ENCODE peak calls at places on chromosomes 3 and 15, in nine cellular contexts. P is prostate gland, G is GM23338, Y is breast epithelium, K is Panc1, R is stomach, S is transverse colon, M is spleen, X is sigmoid colon. Q is an unnamed sample.

GRCh38 chr3:12870942-12871341 is 29.6 kb upstream of the RPL32 start:
- DNase-seq in P (no peak), M (peak; percentile 88), Y (no peak), K (no peak), X (peak; percentile 76), G (no peak), R (peak; percentile 44), S (peak; percentile 46), Q (no peak)

GRCh38 chr15:48643236-48643635 is 2.3 kb downstream of the FBN1 start:
- DNase-seq in R (no peak), Y (no peak), K (no peak), M (no peak), S (no peak), P (no peak), X (no peak), G (no peak), Q (no peak)

GRCh38 chr3:16896820-16897219 is 12.1 kb downstream of the PLCL2 start:
- DNase-seq in R (no peak), K (no peak), P (no peak), Y (no peak), G (no peak), M (no peak), S (no peak), X (no peak), Q (no peak)

GRCh38 chr3:143288944-143289343 is 169.4 kb downstream of the CHST2 start:
- DNase-seq in Y (no peak), K (no peak), G (no peak), X (no peak), M (no peak), P (no peak), S (no peak), R (no peak), Q (no peak)

GRCh38 chr3:127779747-127780146 is 42.6 kb downstream of the MGLL start:
- DNase-seq in Y (no peak), M (peak; percentile 15), R (no peak), P (no peak), X (no peak), G (no peak), S (no peak), K (no peak), Q (no peak)

GRCh38 chr15:91908401-91908800 is 54.9 kb downstream of the SLCO3A1 start:
- DNase-seq in G (no peak), Y (no peak), R (no peak), S (no peak), K (no peak), X (no peak), M (no peak), P (no peak), Q (no peak)

GRCh38 chr3:149009732-149010131 is 18.4 kb downstream of the GYG1 start:
- DNase-seq in S (peak; percentile 30), X (no peak), K (no peak), G (no peak), Y (no peak), P (no peak), M (no peak), R (no peak), Q (no peak)

GRCh38 chr3:38717603-38718240 is 68.2 kb upstream of the SCN5A start:
- DNase-seq in G (no peak), X (no peak), P (peak; percentile 12), R (no peak), Y (no peak), M (no peak), S (no peak), K (no peak), Q (no peak)

GRCh38 chr15:65969865-65970832 is 100.9 kb downstream of the RAB11A start:
- DNase-seq in R (no peak), G (no peak), K (no peak), Y (no peak), M (peak; percentile 6), P (no peak), S (no peak), X (no peak), Q (no peak)

GRCh38 chr3:181713673-181714270 is 2.0 kb downstream of the SOX2 start:
- DNase-seq in K (no peak), Y (no peak), M (no peak), S (no peak), X (no peak), P (no peak), R (no peak), G (no peak), Q (no peak)
- H3K27me3 ChIP-seq in K (peaks cover 41% of the 10 kb centered on the region), Y (peaks cover 17% of the 10 kb centered on the region), M (peaks cover 98% of the 10 kb centered on the region), S (peaks cover 100% of the 10 kb centered on the region), X (peaks cover 97% of the 10 kb centered on the region), P (peaks cover 12% of the 10 kb centered on the region), R (peaks cover 16% of the 10 kb centered on the region), G (peaks cover 3% of the 10 kb centered on the region), Q (peaks cover 79% of the 10 kb centered on the region)

GRCh38 chr3:123597561-123597960 is 12.7 kb upstream of the HACD2 start:
- DNase-seq in P (peak; percentile 45), G (no peak), R (no peak), M (no peak), X (no peak), Y (no peak), S (no peak), K (no peak), Q (no peak)

GRCh38 chr3:123590685-123591450 is 6.0 kb upstream of the HACD2 start:
- DNase-seq in K (no peak), Y (no peak), X (no peak), R (no peak), M (no peak), P (no peak), S (no peak), G (no peak), Q (no peak)

DNA sequence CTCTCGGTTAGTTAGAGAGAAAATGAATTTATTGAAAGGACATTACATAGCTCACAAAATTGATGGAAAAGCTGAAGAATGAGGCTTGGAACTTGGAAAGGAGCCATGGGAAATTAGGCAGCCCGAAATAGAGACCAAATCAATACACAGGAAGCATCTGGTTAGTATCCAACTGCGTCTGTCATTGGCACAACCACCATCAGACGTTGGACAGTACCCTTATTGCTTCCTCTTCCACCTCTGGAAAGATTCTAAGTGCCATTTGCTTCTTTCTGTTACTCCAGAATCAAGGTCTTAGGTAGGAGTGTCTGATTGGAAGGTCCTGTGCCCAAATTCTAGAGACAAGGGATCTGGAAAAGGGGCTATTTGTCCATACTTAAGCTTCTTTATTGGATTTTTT is 10.5 kb upstream of the HACD2 start:
- DNase-seq in G (no peak), S (no peak), R (no peak), K (no peak), P (no peak), Y (no peak), M (no peak), X (no peak), Q (no peak)
- TF ChIP-seq CTCF in G (no peak), S (no peak), R (no peak), K (no peak), P (no peak), Y (no peak), M (no peak), X (no peak), Q (no peak)

DNA sequence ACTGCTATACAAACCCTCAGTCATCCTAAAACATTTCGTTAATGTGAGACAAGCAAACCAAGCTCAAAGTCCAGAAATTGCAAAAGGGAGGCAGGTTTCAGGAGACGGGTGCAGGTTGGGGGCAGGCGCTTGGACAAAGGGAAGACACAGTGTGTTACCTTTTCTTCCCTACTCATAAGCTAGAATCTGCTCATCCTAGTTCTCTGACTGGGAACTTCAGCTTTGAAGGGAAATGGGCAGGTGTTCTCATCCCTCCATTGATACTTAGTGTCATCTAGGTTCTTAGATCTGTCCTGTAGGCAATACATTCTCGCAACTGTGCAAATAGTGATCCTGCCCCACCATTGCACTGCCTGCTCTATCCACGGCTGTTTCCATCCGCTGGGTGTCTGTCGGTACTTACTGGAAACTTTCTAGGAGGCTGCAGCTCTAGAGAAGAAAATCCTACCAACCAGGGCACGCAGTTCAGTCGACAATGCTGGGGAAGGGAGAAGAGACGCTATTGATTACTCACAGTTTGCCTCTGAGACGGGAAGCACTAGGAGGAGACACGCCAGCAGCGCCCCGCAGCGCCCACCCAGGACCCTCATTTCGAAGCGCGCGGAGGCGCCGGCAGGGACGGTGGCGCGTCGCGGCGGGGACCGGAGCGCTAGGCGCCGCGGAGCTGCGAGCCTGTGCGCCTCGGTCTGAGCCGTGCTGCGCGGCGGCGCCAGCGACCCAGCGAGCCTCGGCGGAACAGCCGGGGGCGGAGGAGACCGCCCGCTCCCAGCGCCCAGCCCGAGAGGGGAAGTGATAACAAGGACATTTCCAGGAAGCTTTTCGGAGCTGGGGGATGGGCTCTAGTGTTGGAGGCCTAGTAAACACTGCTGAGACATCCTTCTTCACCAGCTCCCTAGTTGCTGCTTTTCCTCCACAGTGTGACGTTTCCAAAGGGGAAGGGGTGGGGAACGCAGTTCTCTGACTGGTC is at the start of gene PROS1:
- DNase-seq in G (peak; percentile 83), M (peak; percentile 92), P (peak; percentile 65), S (peak; percentile 83), Y (peak; percentile 61), X (peak; percentile 92), K (peak; percentile 51), R (peak; percentile 69), Q (peak; percentile 70)
- TF ChIP-seq POLR2AphosphoS5 in G (peak; percentile 16), M (peak; percentile 88), P (peak; percentile 43), S (peak; percentile 37), Y (peak; percentile 69), X (no peak), K (no peak), R (peak; percentile 33), Q (no peak)

GRCh38 chr3:126413693-126414080 is 19.0 kb downstream of the CFAP100 start:
- DNase-seq in K (no peak), G (no peak), P (no peak), S (no peak), M (no peak), R (peak; percentile 15), X (peak; percentile 19), Y (no peak), Q (no peak)

GRCh38 chr3:126414961-126415660 is 20.4 kb downstream of the CFAP100 start:
- DNase-seq in M (peak; percentile 46), S (no peak), P (no peak), K (no peak), X (peak; percentile 47), R (peak; percentile 17), G (no peak), Y (no peak), Q (no peak)

GRCh38 chr3:126412841-126413692 is 18.4 kb downstream of the CFAP100 start:
- DNase-seq in M (peak; percentile 52), G (no peak), P (no peak), X (no peak), K (no peak), S (no peak), R (peak; percentile 22), Y (no peak), Q (no peak)

GRCh38 chr3:126415661-126416591 is 21.2 kb downstream of the CFAP100 start:
- DNase-seq in K (no peak), Y (no peak), X (peak; percentile 56), S (no peak), M (peak; percentile 66), P (no peak), R (peak; percentile 23), G (peak; percentile 30), Q (no peak)

GRCh38 chr3:126414406-126414805 is 19.7 kb downstream of the CFAP100 start:
- DNase-seq in G (no peak), R (no peak), Y (no peak), X (peak; percentile 47), S (no peak), K (no peak), P (no peak), M (peak; percentile 67), Q (no peak)
- H3K27me3 ChIP-seq in G (no peaks in the 10 kb centered on the region), R (no peaks in the 10 kb centered on the region), Y (no peaks in the 10 kb centered on the region), X (peaks cover 39% of the 10 kb centered on the region), S (peaks cover 50% of the 10 kb centered on the region), K (peaks cover 4% of the 10 kb centered on the region), P (peaks cover 14% of the 10 kb centered on the region), M (peaks cover 22% of the 10 kb centered on the region), Q (peaks cover 19% of the 10 kb centered on the region)

Q was measured in HL-60.